ENCODE peak calls at places on chromosomes 1 and 21, in four cellular contexts. N is endothelial cell of umbilical vein, C is fibroblast of lung, Q is GM23248. A is an unnamed sample.

GRCh38 chr1:166884971-166885370 is 8.9 kb upstream of the TADA1 start:
- DNase-seq in N (no peak), C (no peak), Q (no peak), A (no peak)

GRCh38 chr1:66563094-66563800 is 29.3 kb downstream of the SGIP1 start:
- DNase-seq in C (peak), Q (peak), N (peak), A (peak)

GRCh38 chr1:200890818-200891773 is 3.6 kb upstream of the INAVA start:
- DNase-seq in N (peak), Q (peak), C (peak), A (peak)

GRCh38 chr1:236400061-236400638 is 6.1 kb downstream of the EDARADD start:
- DNase-seq in Q (no peak), C (no peak), N (no peak), A (peak)

GRCh38 chr21:29295066-29295650 is 3.6 kb upstream of the BACH1 start:
- DNase-seq in N (no peak), C (no peak), Q (no peak), A (no peak)

GRCh38 chr1:91092503-91092902 is 70.7 kb upstream of the ZNF644 start:
- DNase-seq in C (peak), Q (no peak), N (peak), A (no peak)

GRCh38 chr1:44884746-44885145 is 41.7 kb upstream of the PTCH2 start:
- DNase-seq in C (no peak), Q (no peak), N (peak), A (no peak)

GRCh38 chr1:61472876-61473275 is 252.1 kb downstream of the TM2D1 start:
- DNase-seq in Q (peak), N (no peak), C (peak), A (no peak)

GRCh38 chr1:180778782-180779398 is 133.8 kb upstream of the KIAA1614 start:
- DNase-seq in C (no peak), Q (no peak), N (no peak), A (peak)

GRCh38 chr1:165879946-165880345 is 52.5 kb downstream of the UCK2 start:
- DNase-seq in Q (no peak), N (no peak), C (no peak), A (no peak)

GRCh38 chr1:72037745-72038343 is 244.5 kb downstream of the NEGR1 start:
- DNase-seq in C (peak), N (peak), Q (peak), A (peak)

GRCh38 chr1:9452516-9453158 is 86.6 kb upstream of the SLC25A33 start:
- DNase-seq in C (no peak), Q (no peak), N (no peak), A (no peak)

GRCh38 chr1:61851849-61852692 is 109.8 kb downstream of the PATJ start:
- DNase-seq in N (peak), C (peak), Q (peak), A (peak)

GRCh38 chr1:170536924-170537551 is 5.1 kb downstream of the GORAB start:
- DNase-seq in N (no peak), Q (peak), C (peak), A (no peak)

GRCh38 chr21:23496729-23497128 is 2110.6 kb downstream of the MRPL39 start:
- DNase-seq in Q (no peak), C (no peak), N (no peak), A (no peak)
- H3K4me2 ChIP-seq in Q (no peak), C (no peak), N (no peak), A (no peak)

DNA sequence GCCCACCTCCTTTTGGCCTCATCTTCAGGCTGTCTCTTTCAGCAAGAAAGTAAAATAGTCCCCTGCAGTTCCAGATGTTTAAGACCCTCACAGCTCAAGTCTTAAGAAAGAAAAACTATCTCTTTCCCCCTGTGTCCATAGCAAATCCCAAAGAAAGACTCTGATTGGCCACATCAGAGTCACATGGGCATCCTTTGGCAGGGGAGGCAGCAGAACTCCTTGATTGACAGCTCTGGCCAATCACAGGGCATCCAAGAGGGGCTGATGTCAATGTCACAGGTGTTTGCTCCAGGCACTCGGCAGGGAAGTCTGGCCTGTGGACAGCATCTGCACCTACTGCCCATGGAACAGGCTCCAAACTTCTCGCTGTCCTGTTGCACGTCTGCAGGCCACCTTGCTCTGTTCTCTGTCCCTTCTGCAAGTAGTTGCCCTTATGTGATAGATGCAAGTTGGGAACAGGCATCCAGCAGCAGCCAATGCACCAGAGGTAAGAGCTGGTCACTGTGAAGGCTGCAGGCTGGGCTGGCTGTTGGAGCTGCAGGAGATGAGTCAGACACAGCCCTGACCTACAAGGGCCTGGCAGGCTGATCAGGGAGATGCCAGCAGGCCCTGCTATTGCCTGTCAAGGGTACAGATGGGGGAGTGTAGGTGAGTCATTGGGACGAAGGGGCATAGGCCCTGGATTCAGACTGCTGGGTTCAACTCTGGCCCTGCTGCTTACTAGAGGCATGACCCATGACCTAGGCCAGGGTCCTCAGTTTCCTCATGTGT is 96.8 kb upstream of the TMEM51 start:
- DNase-seq in Q (peak), N (no peak), C (peak), A (no peak)
- H3K4me2 ChIP-seq in Q (no peak), N (no peak), C (no peak), A (no peak)

GRCh38 chr1:52055854-52056109 is 313 bp upstream of the BTF3L4 start:
- DNase-seq in Q (no peak), N (no peak), C (no peak), A (no peak)

GRCh38 chr1:52055066-52055853 is at the start of gene TXNDC12:
- DNase-seq in C (peak), N (peak), Q (peak), A (peak)

GRCh38 chr1:52056937-52057231 is 789 bp downstream of the BTF3L4 start:
- DNase-seq in C (no peak), N (no peak), Q (peak), A (no peak)

GRCh38 chr1:52057245-52057644 is 1.1 kb downstream of the BTF3L4 start:
- DNase-seq in Q (peak), N (no peak), C (no peak), A (no peak)

DNA sequence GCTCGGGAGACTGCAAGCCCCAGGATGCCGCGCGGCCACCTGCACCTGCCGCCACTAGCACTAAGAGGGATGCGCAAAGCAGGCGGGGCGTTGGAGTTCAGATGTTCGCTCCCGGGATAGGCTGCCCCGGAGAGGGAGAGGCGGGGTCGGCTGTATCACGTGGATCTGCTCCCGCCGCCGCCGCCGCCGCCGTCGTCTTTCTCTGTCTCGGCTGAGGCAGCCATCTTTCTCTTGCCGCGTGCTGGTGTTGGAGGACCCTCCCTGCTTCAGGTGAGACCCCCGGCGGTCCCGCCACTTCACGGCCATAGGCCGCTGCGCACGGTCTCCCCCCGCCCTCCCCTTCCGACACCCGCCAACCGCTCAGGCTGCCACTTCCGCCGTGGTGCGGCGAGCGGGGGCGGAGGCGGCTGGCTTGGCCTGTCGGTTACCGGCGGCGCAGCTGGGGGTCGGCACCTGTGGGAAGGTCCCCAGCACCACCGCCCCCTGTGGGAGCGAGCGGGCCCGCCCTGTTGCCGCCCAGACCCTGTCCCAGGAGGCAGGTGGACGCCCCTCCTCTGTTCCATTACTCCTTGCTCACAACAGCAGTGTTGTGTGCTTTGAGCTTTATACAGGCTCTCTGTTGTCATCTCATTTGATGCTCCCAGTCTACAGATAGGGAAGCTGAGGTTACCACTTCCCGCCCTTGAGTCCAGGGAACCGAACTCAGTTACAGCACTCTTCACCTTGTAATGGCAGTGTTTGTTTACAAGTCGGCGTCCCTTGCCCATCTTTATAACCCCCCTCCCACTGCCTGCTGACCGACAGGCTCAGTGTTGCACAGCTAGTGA is at the start of gene BTF3L4:
- DNase-seq in C (peak), Q (peak), N (peak), A (peak)
- H3K4me2 ChIP-seq in C (peak), Q (peak), N (peak), A (peak)

GRCh38 chr1:89609339-89609725 is 23.6 kb upstream of the LRRC8C start:
- DNase-seq in Q (no peak), N (no peak), C (no peak), A (no peak)
- H3K4me2 ChIP-seq in Q (no peak), N (no peak), C (no peak), A (no peak)

GRCh38 chr1:159911668-159912067 is 11.7 kb upstream of the CFAP45 start:
- DNase-seq in N (peak), C (no peak), Q (no peak), A (no peak)

GRCh38 chr1:159908255-159908905 is 8.4 kb upstream of the CFAP45 start:
- DNase-seq in Q (no peak), C (no peak), N (no peak), A (no peak)

GRCh38 chr1:159909381-159909780 is 9.4 kb upstream of the CFAP45 start:
- DNase-seq in N (peak), Q (no peak), C (no peak), A (peak)

GRCh38 chr1:159906960-159907359 is 7.0 kb upstream of the CFAP45 start:
- DNase-seq in Q (no peak), N (no peak), C (no peak), A (no peak)
- H3K4me2 ChIP-seq in Q (no peak), N (no peak), C (no peak), A (no peak)

GRCh38 chr1:7669559-7670208 is 101.4 kb upstream of the VAMP3 start:
- DNase-seq in N (peak), Q (peak), C (peak), A (peak)

GRCh38 chr1:7664893-7665250 is 106.2 kb upstream of the VAMP3 start:
- DNase-seq in N (no peak), C (no peak), Q (no peak), A (no peak)

GRCh38 chr1:7670334-7671145 is 100.6 kb upstream of the VAMP3 start:
- DNase-seq in Q (peak), C (no peak), N (no peak), A (no peak)

GRCh38 chr1:7666249-7666648 is 104.8 kb upstream of the VAMP3 start:
- DNase-seq in C (no peak), N (no peak), Q (no peak), A (no peak)

DNA sequence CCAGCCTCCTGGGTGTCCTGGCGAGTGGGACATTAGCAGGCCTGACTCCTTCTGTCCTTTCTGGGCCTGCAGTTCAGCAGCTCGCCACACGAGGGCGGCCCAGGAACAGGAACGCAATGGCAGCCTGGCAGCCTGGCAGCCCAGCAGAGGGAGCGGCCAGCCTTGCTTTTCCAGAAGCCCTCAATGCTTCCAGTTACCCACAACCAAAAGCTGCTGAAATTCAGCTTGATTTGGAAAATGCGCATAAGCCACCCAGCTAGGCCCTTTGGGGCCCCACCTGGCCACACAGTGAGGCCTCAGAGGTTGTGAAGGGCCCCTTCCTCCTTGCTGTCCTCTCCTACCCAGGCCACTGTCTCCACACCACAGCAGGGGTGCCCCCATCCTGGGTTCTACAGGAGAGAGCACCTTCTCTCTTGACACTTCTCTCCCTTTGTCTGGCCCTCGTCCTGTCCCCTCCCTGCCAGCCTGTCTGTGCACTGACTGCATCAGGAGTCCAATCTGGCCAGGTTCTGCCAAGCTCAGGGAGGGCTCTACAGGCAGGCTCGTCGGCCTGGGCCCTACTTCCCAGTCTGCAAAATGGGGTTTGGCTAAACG is 103.4 kb upstream of the VAMP3 start:
- DNase-seq in N (peak), C (peak), Q (peak), A (peak)
- H3K4me2 ChIP-seq in N (no peak), C (no peak), Q (no peak), A (no peak)

A was measured in mesendoderm.